ENCODE peak calls at places on chromosomes 6 and 20, in nine cellular contexts. One of them, this sample, is unnamed.

GRCh38 chr6:149147191-149147590 is 170.3 kb upstream of the TAB2 start:
- DNase-seq in EL: no peak
- DNase-seq in NCI-H1105: no peak
- DNase-seq in CD8-positive, alpha-beta memory T cell: no peak
- DNase-seq in activated T-helper 1 cell treated with anti-CD3 and anti-CD28 coated beads, Interleukin-2, amount 50 U/mL, for 16 hours: no peak
- DNase-seq in NCI-H2029: no peak
- DNase-seq in upper lobe of right lung: no peak
- DNase-seq in anterior cingulate cortex: no peak
- DNase-seq in activated T-cell treated with anti-CD3 and anti-CD28 coated beads for 1 hour: no peak
- DNase-seq in this sample: no peak

GRCh38 chr6:107635058-107635515 is 145.2 kb downstream of the SOBP start:
- DNase-seq in EL: no peak
- DNase-seq in NCI-H1105: no peak
- DNase-seq in CD8-positive, alpha-beta memory T cell: no peak
- DNase-seq in activated T-helper 1 cell treated with anti-CD3 and anti-CD28 coated beads, Interleukin-2, amount 50 U/mL, for 16 hours: no peak
- DNase-seq in NCI-H2029: no peak
- DNase-seq in upper lobe of right lung: no peak
- DNase-seq in anterior cingulate cortex: no peak
- DNase-seq in activated T-cell treated with anti-CD3 and anti-CD28 coated beads for 1 hour: no peak
- DNase-seq in this sample: no peak

GRCh38 chr6:4518506-4518905 is 257.7 kb upstream of the CDYL start:
- DNase-seq in EL: peak
- DNase-seq in NCI-H1105: no peak
- DNase-seq in CD8-positive, alpha-beta memory T cell: no peak
- DNase-seq in activated T-helper 1 cell treated with anti-CD3 and anti-CD28 coated beads, Interleukin-2, amount 50 U/mL, for 16 hours: no peak
- DNase-seq in NCI-H2029: no peak
- DNase-seq in upper lobe of right lung: no peak
- DNase-seq in anterior cingulate cortex: no peak
- DNase-seq in activated T-cell treated with anti-CD3 and anti-CD28 coated beads for 1 hour: no peak
- DNase-seq in this sample: peak

GRCh38 chr6:143027058-143027457 is 33.6 kb upstream of the AIG1 start:
- DNase-seq in EL: peak
- DNase-seq in NCI-H1105: no peak
- DNase-seq in CD8-positive, alpha-beta memory T cell: peak
- DNase-seq in activated T-helper 1 cell treated with anti-CD3 and anti-CD28 coated beads, Interleukin-2, amount 50 U/mL, for 16 hours: peak
- DNase-seq in NCI-H2029: no peak
- DNase-seq in upper lobe of right lung: peak
- DNase-seq in anterior cingulate cortex: no peak
- DNase-seq in activated T-cell treated with anti-CD3 and anti-CD28 coated beads for 1 hour: peak
- DNase-seq in this sample: no peak

GRCh38 chr6:79985128-79985527 is 19.3 kb upstream of the TTK start:
- DNase-seq in EL: no peak
- DNase-seq in NCI-H1105: no peak
- DNase-seq in CD8-positive, alpha-beta memory T cell: no peak
- DNase-seq in activated T-helper 1 cell treated with anti-CD3 and anti-CD28 coated beads, Interleukin-2, amount 50 U/mL, for 16 hours: no peak
- DNase-seq in NCI-H2029: no peak
- DNase-seq in upper lobe of right lung: no peak
- DNase-seq in anterior cingulate cortex: no peak
- DNase-seq in activated T-cell treated with anti-CD3 and anti-CD28 coated beads for 1 hour: no peak
- DNase-seq in this sample: no peak

GRCh38 chr20:38875170-38875993 is 50.8 kb upstream of the FAM83D start:
- DNase-seq in EL: no peak
- DNase-seq in NCI-H1105: no peak
- DNase-seq in CD8-positive, alpha-beta memory T cell: peak
- DNase-seq in activated T-helper 1 cell treated with anti-CD3 and anti-CD28 coated beads, Interleukin-2, amount 50 U/mL, for 16 hours: peak
- DNase-seq in NCI-H2029: no peak
- DNase-seq in upper lobe of right lung: no peak
- DNase-seq in anterior cingulate cortex: no peak
- DNase-seq in activated T-cell treated with anti-CD3 and anti-CD28 coated beads for 1 hour: peak
- DNase-seq in this sample: no peak

GRCh38 chr6:3322366-3322890 is 63.7 kb downstream of the PSMG4 start:
- DNase-seq in EL: no peak
- DNase-seq in NCI-H1105: no peak
- DNase-seq in CD8-positive, alpha-beta memory T cell: no peak
- DNase-seq in activated T-helper 1 cell treated with anti-CD3 and anti-CD28 coated beads, Interleukin-2, amount 50 U/mL, for 16 hours: no peak
- DNase-seq in NCI-H2029: no peak
- DNase-seq in upper lobe of right lung: no peak
- DNase-seq in anterior cingulate cortex: no peak
- DNase-seq in activated T-cell treated with anti-CD3 and anti-CD28 coated beads for 1 hour: no peak
- DNase-seq in this sample: no peak

GRCh38 chr20:61373956-61374545 is 122.0 kb downstream of the CDH4 start:
- DNase-seq in EL: no peak
- DNase-seq in NCI-H1105: no peak
- DNase-seq in CD8-positive, alpha-beta memory T cell: no peak
- DNase-seq in activated T-helper 1 cell treated with anti-CD3 and anti-CD28 coated beads, Interleukin-2, amount 50 U/mL, for 16 hours: no peak
- DNase-seq in NCI-H2029: no peak
- DNase-seq in upper lobe of right lung: no peak
- DNase-seq in anterior cingulate cortex: no peak
- DNase-seq in activated T-cell treated with anti-CD3 and anti-CD28 coated beads for 1 hour: no peak
- DNase-seq in this sample: no peak

GRCh38 chr6:17169701-17170100 is 67.9 kb downstream of the STMND1 start:
- DNase-seq in EL: no peak
- DNase-seq in NCI-H1105: no peak
- DNase-seq in CD8-positive, alpha-beta memory T cell: no peak
- DNase-seq in activated T-helper 1 cell treated with anti-CD3 and anti-CD28 coated beads, Interleukin-2, amount 50 U/mL, for 16 hours: no peak
- DNase-seq in NCI-H2029: no peak
- DNase-seq in upper lobe of right lung: no peak
- DNase-seq in anterior cingulate cortex: no peak
- DNase-seq in activated T-cell treated with anti-CD3 and anti-CD28 coated beads for 1 hour: no peak
- DNase-seq in this sample: no peak

GRCh38 chr6:151054304-151054703 is 185.5 kb upstream of the AKAP12 start:
- DNase-seq in EL: no peak
- DNase-seq in NCI-H1105: no peak
- DNase-seq in CD8-positive, alpha-beta memory T cell: no peak
- DNase-seq in activated T-helper 1 cell treated with anti-CD3 and anti-CD28 coated beads, Interleukin-2, amount 50 U/mL, for 16 hours: no peak
- DNase-seq in NCI-H2029: no peak
- DNase-seq in upper lobe of right lung: no peak
- DNase-seq in anterior cingulate cortex: no peak
- DNase-seq in activated T-cell treated with anti-CD3 and anti-CD28 coated beads for 1 hour: no peak
- DNase-seq in this sample: no peak

GRCh38 chr20:20411382-20411781 is 43.5 kb downstream of the INSM1 start:
- DNase-seq in EL: no peak
- DNase-seq in NCI-H1105: no peak
- DNase-seq in CD8-positive, alpha-beta memory T cell: no peak
- DNase-seq in activated T-helper 1 cell treated with anti-CD3 and anti-CD28 coated beads, Interleukin-2, amount 50 U/mL, for 16 hours: no peak
- DNase-seq in NCI-H2029: no peak
- DNase-seq in upper lobe of right lung: no peak
- DNase-seq in anterior cingulate cortex: no peak
- DNase-seq in activated T-cell treated with anti-CD3 and anti-CD28 coated beads for 1 hour: no peak
- DNase-seq in this sample: no peak

GRCh38 chr6:1311400-1312192 is at the start of gene FOXQ1:
- DNase-seq in EL: peak
- DNase-seq in NCI-H1105: peak
- DNase-seq in CD8-positive, alpha-beta memory T cell: no peak
- DNase-seq in activated T-helper 1 cell treated with anti-CD3 and anti-CD28 coated beads, Interleukin-2, amount 50 U/mL, for 16 hours: no peak
- DNase-seq in NCI-H2029: peak
- DNase-seq in upper lobe of right lung: peak
- DNase-seq in anterior cingulate cortex: no peak
- DNase-seq in activated T-cell treated with anti-CD3 and anti-CD28 coated beads for 1 hour: no peak
- DNase-seq in this sample: peak

GRCh38 chr6:35663001-35663400 is 25.7 kb downstream of the FKBP5 start:
- DNase-seq in EL: no peak
- DNase-seq in NCI-H1105: no peak
- DNase-seq in CD8-positive, alpha-beta memory T cell: no peak
- DNase-seq in activated T-helper 1 cell treated with anti-CD3 and anti-CD28 coated beads, Interleukin-2, amount 50 U/mL, for 16 hours: no peak
- DNase-seq in NCI-H2029: no peak
- DNase-seq in upper lobe of right lung: no peak
- DNase-seq in anterior cingulate cortex: no peak
- DNase-seq in activated T-cell treated with anti-CD3 and anti-CD28 coated beads for 1 hour: no peak
- DNase-seq in this sample: no peak

GRCh38 chr20:62740286-62741141 is 31.9 kb downstream of the NTSR1 start:
- DNase-seq in EL: peak
- DNase-seq in NCI-H1105: no peak
- DNase-seq in CD8-positive, alpha-beta memory T cell: peak
- DNase-seq in activated T-helper 1 cell treated with anti-CD3 and anti-CD28 coated beads, Interleukin-2, amount 50 U/mL, for 16 hours: peak
- DNase-seq in NCI-H2029: no peak
- DNase-seq in upper lobe of right lung: peak
- DNase-seq in anterior cingulate cortex: no peak
- DNase-seq in activated T-cell treated with anti-CD3 and anti-CD28 coated beads for 1 hour: peak
- DNase-seq in this sample: peak

GRCh38 chr6:45730232-45730631 is 285.4 kb downstream of the CLIC5 start:
- DNase-seq in EL: no peak
- DNase-seq in NCI-H1105: no peak
- DNase-seq in CD8-positive, alpha-beta memory T cell: no peak
- DNase-seq in activated T-helper 1 cell treated with anti-CD3 and anti-CD28 coated beads, Interleukin-2, amount 50 U/mL, for 16 hours: no peak
- DNase-seq in NCI-H2029: no peak
- DNase-seq in upper lobe of right lung: no peak
- DNase-seq in anterior cingulate cortex: no peak
- DNase-seq in activated T-cell treated with anti-CD3 and anti-CD28 coated beads for 1 hour: no peak
- DNase-seq in this sample: no peak

GRCh38 chr6:131995924-131996323 is 44.8 kb upstream of the CCN2 start:
- DNase-seq in EL: peak
- DNase-seq in NCI-H1105: no peak
- DNase-seq in CD8-positive, alpha-beta memory T cell: no peak
- DNase-seq in activated T-helper 1 cell treated with anti-CD3 and anti-CD28 coated beads, Interleukin-2, amount 50 U/mL, for 16 hours: no peak
- DNase-seq in NCI-H2029: no peak
- DNase-seq in upper lobe of right lung: no peak
- DNase-seq in anterior cingulate cortex: no peak
- DNase-seq in activated T-cell treated with anti-CD3 and anti-CD28 coated beads for 1 hour: no peak
- DNase-seq in this sample: peak

This sample was measured in AG08395.